ENCODE peak calls at places on chromosomes 6 and 20, in five cellular contexts. One of them, this sample, is unnamed.

GRCh38 chr20:60960500-60960899 is 291.6 kb upstream of the CDH4 start:
- DNase-seq in IMR-90: no peak
- DNase-seq in MM.1S: no peak
- DNase-seq in mammary epithelial cell: no peak
- DNase-seq in keratinocyte: no peak
- DNase-seq in this sample: no peak

GRCh38 chr6:150149146-150149545 is 6.3 kb downstream of the PPP1R14C start:
- DNase-seq in MM.1S: no peak
- DNase-seq in IMR-90: no peak
- DNase-seq in mammary epithelial cell: no peak
- DNase-seq in keratinocyte: no peak
- DNase-seq in this sample: no peak

GRCh38 chr20:48180039-48180438 is 394.8 kb upstream of the SULF2 start:
- DNase-seq in keratinocyte: no peak
- DNase-seq in IMR-90: no peak
- DNase-seq in mammary epithelial cell: peak; percentile 42
- DNase-seq in MM.1S: no peak
- DNase-seq in this sample: no peak

GRCh38 chr6:118889163-118889562 is 4.8 kb upstream of the ASF1A start:
- DNase-seq in keratinocyte: no peak
- DNase-seq in IMR-90: no peak
- DNase-seq in MM.1S: no peak
- DNase-seq in mammary epithelial cell: no peak
- DNase-seq in this sample: no peak

GRCh38 chr6:121504227-121504626 is 68.8 kb downstream of the GJA1 start:
- DNase-seq in IMR-90: peak; percentile 96
- DNase-seq in mammary epithelial cell: peak; percentile 80
- DNase-seq in keratinocyte: no peak
- DNase-seq in MM.1S: no peak
- DNase-seq in this sample: no peak

GRCh38 chr6:139376604-139377218 is 2.3 kb upstream of the CITED2 start:
- DNase-seq in MM.1S: no peak
- DNase-seq in IMR-90: peak; percentile 41
- DNase-seq in mammary epithelial cell: peak; percentile 58
- DNase-seq in keratinocyte: no peak
- DNase-seq in this sample: no peak

GRCh38 chr20:50192364-50193168 is 1.9 kb downstream of the CEBPB start:
- DNase-seq in MM.1S: peak; percentile 85
- DNase-seq in IMR-90: peak; percentile 89
- DNase-seq in keratinocyte: no peak
- DNase-seq in mammary epithelial cell: peak; percentile 82
- DNase-seq in this sample: peak; percentile 94

GRCh38 chr6:105326216-105326615 is 76.7 kb downstream of the PREP start:
- DNase-seq in IMR-90: peak; percentile 76
- DNase-seq in mammary epithelial cell: peak; percentile 67
- DNase-seq in keratinocyte: no peak
- DNase-seq in MM.1S: no peak
- DNase-seq in this sample: no peak

GRCh38 chr6:109451376-109451775 is 4.2 kb downstream of the MICAL1 start:
- DNase-seq in IMR-90: no peak
- DNase-seq in keratinocyte: no peak
- DNase-seq in MM.1S: no peak
- DNase-seq in mammary epithelial cell: no peak
- DNase-seq in this sample: no peak

GRCh38 chr20:56839222-56839621 is 210.1 kb downstream of the TFAP2C start:
- DNase-seq in keratinocyte: no peak
- DNase-seq in mammary epithelial cell: no peak
- DNase-seq in MM.1S: no peak
- DNase-seq in IMR-90: no peak
- DNase-seq in this sample: no peak

GRCh38 chr6:50849016-50849748 is 30.5 kb downstream of the TFAP2B start:
- DNase-seq in mammary epithelial cell: no peak
- DNase-seq in keratinocyte: no peak
- DNase-seq in MM.1S: no peak
- DNase-seq in IMR-90: no peak
- DNase-seq in this sample: no peak

GRCh38 chr6:106560966-106561740 is 68.1 kb downstream of the RTN4IP1 start:
- DNase-seq in IMR-90: peak; percentile 71
- DNase-seq in keratinocyte: no peak
- DNase-seq in MM.1S: no peak
- DNase-seq in mammary epithelial cell: peak; percentile 60
- DNase-seq in this sample: no peak

GRCh38 chr20:23727016-23727415 is 23.7 kb downstream of the CST1 start:
- DNase-seq in keratinocyte: no peak
- DNase-seq in IMR-90: no peak
- DNase-seq in MM.1S: no peak
- DNase-seq in mammary epithelial cell: no peak
- DNase-seq in this sample: no peak

GRCh38 chr6:126721581-126722145 is 381.7 kb downstream of the CENPW start:
- DNase-seq in mammary epithelial cell: peak; percentile 76
- DNase-seq in keratinocyte: peak; percentile 62
- DNase-seq in IMR-90: peak; percentile 95
- DNase-seq in MM.1S: no peak
- DNase-seq in this sample: no peak

GRCh38 chr6:11766589-11767450 is 11.8 kb downstream of the ADTRP start:
- DNase-seq in IMR-90: peak; percentile 98
- DNase-seq in keratinocyte: peak; percentile 92
- DNase-seq in mammary epithelial cell: peak; percentile 95
- DNase-seq in MM.1S: no peak
- DNase-seq in this sample: no peak

GRCh38 chr20:32495949-32496348 is 89.2 kb downstream of the NOL4L start:
- DNase-seq in keratinocyte: no peak
- DNase-seq in mammary epithelial cell: no peak
- DNase-seq in MM.1S: no peak
- DNase-seq in IMR-90: no peak
- DNase-seq in this sample: no peak

GRCh38 chr6:82205793-82206425 is 41.6 kb downstream of the IBTK start:
- DNase-seq in IMR-90: peak; percentile 15
- DNase-seq in mammary epithelial cell: no peak
- DNase-seq in MM.1S: no peak
- DNase-seq in keratinocyte: no peak
- DNase-seq in this sample: no peak

GRCh38 chr6:156984178-156984738 is 207.1 kb downstream of the ARID1B start:
- DNase-seq in MM.1S: no peak
- DNase-seq in keratinocyte: no peak
- DNase-seq in IMR-90: no peak
- DNase-seq in mammary epithelial cell: peak; percentile 8
- DNase-seq in this sample: no peak

DNA sequence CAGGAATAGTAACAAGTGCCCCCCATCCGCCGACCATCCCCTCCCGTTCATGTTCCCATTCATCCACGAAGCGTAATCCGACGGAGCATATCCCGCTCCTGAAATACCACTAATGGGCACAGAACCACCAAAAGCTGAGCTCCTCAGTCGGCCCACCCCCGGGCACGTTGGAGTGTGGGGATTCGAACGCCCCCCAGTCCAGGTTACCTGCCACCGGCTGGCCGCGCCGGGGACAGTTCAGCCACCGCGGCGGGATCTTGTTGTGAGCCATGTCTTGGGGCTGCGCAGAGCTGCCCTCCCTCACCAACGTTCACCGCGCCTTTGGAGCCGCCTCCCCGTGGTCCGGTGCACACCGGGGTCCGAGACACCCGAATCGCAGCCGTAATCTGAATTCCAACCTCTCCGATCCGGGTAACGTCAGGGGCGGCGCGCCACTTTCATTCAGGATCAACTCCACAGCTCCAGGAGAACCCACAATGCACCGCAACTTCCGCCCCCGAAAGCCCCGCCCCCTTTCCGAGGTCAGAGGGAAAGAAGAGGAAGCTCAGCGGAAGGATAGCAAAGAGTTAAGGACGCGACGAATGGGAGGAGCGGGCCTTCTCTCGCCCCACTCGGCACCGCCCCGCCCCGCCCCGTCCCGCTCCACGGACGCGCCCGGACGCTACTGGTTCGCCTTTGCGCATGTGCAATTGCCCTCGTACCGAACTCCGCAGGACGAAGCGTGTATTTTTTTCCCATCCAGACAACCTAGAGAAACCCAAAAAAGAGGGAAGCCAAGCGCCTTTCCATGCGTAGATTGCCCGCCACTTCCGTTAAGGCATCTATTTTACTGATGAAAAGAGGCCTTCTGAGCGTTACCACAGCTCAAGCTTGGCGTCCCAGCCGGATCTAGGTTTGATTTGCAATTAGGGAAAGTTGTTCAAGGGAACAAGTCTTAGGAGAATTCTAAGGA is at the start of gene RNGTT:
- DNase-seq in mammary epithelial cell: peak; percentile 98
- DNase-seq in IMR-90: peak; percentile 95
- DNase-seq in keratinocyte: peak; percentile 71
- DNase-seq in MM.1S: peak; percentile 97
- DNase-seq in this sample: peak; percentile 97
- H2AFZ ChIP-seq in mammary epithelial cell: peak within 1 kb of the TSS; percentile 99
- H2AFZ ChIP-seq in IMR-90: peak within 1 kb of the TSS; percentile 98
- H2AFZ ChIP-seq in keratinocyte: peak within 1 kb of the TSS; percentile 96
- H2AFZ ChIP-seq in MM.1S: peak within 1 kb of the TSS; percentile 97
- H2AFZ ChIP-seq in this sample: peak within 1 kb of the TSS; percentile 99

GRCh38 chr6:90819483-90819882 is 232.6 kb upstream of the MAP3K7 start:
- DNase-seq in IMR-90: no peak
- DNase-seq in keratinocyte: no peak
- DNase-seq in MM.1S: no peak
- DNase-seq in mammary epithelial cell: no peak
- DNase-seq in this sample: no peak
- H2AFZ ChIP-seq in IMR-90: no peak overlapping the region
- H2AFZ ChIP-seq in keratinocyte: no peak overlapping the region
- H2AFZ ChIP-seq in MM.1S: no peak overlapping the region
- H2AFZ ChIP-seq in mammary epithelial cell: peak overlapping the region; percentile 39
- H2AFZ ChIP-seq in this sample: no peak overlapping the region

GRCh38 chr6:27592481-27593199 is 119.7 kb upstream of the ZNF184 start:
- DNase-seq in MM.1S: peak; percentile 41
- DNase-seq in keratinocyte: peak; percentile 94
- DNase-seq in mammary epithelial cell: peak; percentile 84
- DNase-seq in IMR-90: peak; percentile 90
- DNase-seq in this sample: peak; percentile 11
- H2AFZ ChIP-seq in MM.1S: no peak overlapping the region
- H2AFZ ChIP-seq in keratinocyte: peak overlapping the region; percentile 72
- H2AFZ ChIP-seq in mammary epithelial cell: peak overlapping the region; percentile 49
- H2AFZ ChIP-seq in IMR-90: peak overlapping the region; percentile 34
- H2AFZ ChIP-seq in this sample: no peak overlapping the region

GRCh38 chr6:79231101-79231500 is 3.4 kb downstream of the HMGN3 start:
- DNase-seq in mammary epithelial cell: no peak
- DNase-seq in IMR-90: no peak
- DNase-seq in keratinocyte: no peak
- DNase-seq in MM.1S: no peak
- DNase-seq in this sample: no peak

GRCh38 chr6:79234150-79235022 is at the start of gene HMGN3:
- DNase-seq in mammary epithelial cell: peak; percentile 86
- DNase-seq in MM.1S: peak; percentile 96
- DNase-seq in keratinocyte: no peak
- DNase-seq in IMR-90: peak; percentile 91
- DNase-seq in this sample: peak; percentile 94

GRCh38 chr6:79230149-79230548 is 4.3 kb downstream of the HMGN3 start:
- DNase-seq in keratinocyte: no peak
- DNase-seq in MM.1S: no peak
- DNase-seq in IMR-90: no peak
- DNase-seq in mammary epithelial cell: no peak
- DNase-seq in this sample: no peak

GRCh38 chr6:79233611-79234149 is 802 bp downstream of the HMGN3 start:
- DNase-seq in IMR-90: peak; percentile 82
- DNase-seq in mammary epithelial cell: peak; percentile 88
- DNase-seq in keratinocyte: no peak
- DNase-seq in MM.1S: peak; percentile 83
- DNase-seq in this sample: peak; percentile 71

GRCh38 chr6:79232696-79233462 is 1.6 kb downstream of the HMGN3 start:
- DNase-seq in MM.1S: no peak
- DNase-seq in IMR-90: no peak
- DNase-seq in mammary epithelial cell: no peak
- DNase-seq in keratinocyte: no peak
- DNase-seq in this sample: no peak
- H2AFZ ChIP-seq in MM.1S: peak overlapping the region; percentile 91
- H2AFZ ChIP-seq in IMR-90: peak overlapping the region; percentile 94
- H2AFZ ChIP-seq in mammary epithelial cell: peak overlapping the region; percentile 96
- H2AFZ ChIP-seq in keratinocyte: peak overlapping the region; percentile 89
- H2AFZ ChIP-seq in this sample: peak overlapping the region; percentile 95

This sample was measured in OCI-LY7.